ENCODE peak calls at places on chromosomes 16 and 17, in six cellular contexts. R is mesendoderm, A is SK-N-SH, Y is GM23248, B is Karpas-422, N is PC-3. F is an unnamed sample.

GRCh38 chr16:17850626-17851265 is 380.0 kb upstream of the XYLT1 start:
- DNase-seq in R (peak; percentile 63), A (peak; percentile 26), Y (no peak), B (no peak), N (no peak), F (no peak)

GRCh38 chr17:17358060-17358751 is 55.0 kb downstream of the NT5M start:
- DNase-seq in R (no peak), A (no peak), Y (no peak), B (no peak), N (no peak), F (no peak)

GRCh38 chr17:40304464-40304863 is 4.5 kb upstream of the RARA start:
- DNase-seq in R (peak; percentile 69), A (no peak), Y (peak; percentile 95), B (no peak), N (no peak), F (peak; percentile 77)

GRCh38 chr17:80428363-80428762 is 13.4 kb downstream of the ENDOV start:
- DNase-seq in R (no peak), A (peak; percentile 41), Y (no peak), B (no peak), N (no peak), F (no peak)

GRCh38 chr17:41967141-41967920 is 736 bp downstream of the CNP start:
- DNase-seq in R (peak; percentile 36), A (peak; percentile 48), Y (peak; percentile 58), B (no peak), N (peak; percentile 26), F (peak; percentile 17)

GRCh38 chr17:41775394-41776226 is 10.9 kb downstream of the JUP start:
- DNase-seq in R (peak; percentile 38), A (no peak), Y (no peak), B (no peak), N (no peak), F (no peak)

GRCh38 chr16:3010510-3010909 is 2.2 kb upstream of the CLDN9 start:
- DNase-seq in R (no peak), A (no peak), Y (no peak), B (no peak), N (no peak), F (no peak)

GRCh38 chr17:63275968-63276349 is 170.1 kb downstream of the CYB561 start:
- DNase-seq in R (no peak), A (no peak), Y (peak; percentile 60), B (no peak), N (no peak), F (no peak)

GRCh38 chr16:71622088-71622487 is 3.9 kb upstream of the MARVELD3 start:
- DNase-seq in R (no peak), A (no peak), Y (no peak), B (no peak), N (no peak), F (no peak)

GRCh38 chr17:48259710-48260291 is 152.2 kb downstream of the SNX11 start:
- DNase-seq in R (peak; percentile 87), A (no peak), Y (peak; percentile 58), B (no peak), N (peak; percentile 87), F (peak; percentile 16)

GRCh38 chr17:82943339-82943738 is 103.5 kb upstream of the ZNF750 start:
- DNase-seq in R (no peak), A (no peak), Y (no peak), B (no peak), N (no peak), F (no peak)

GRCh38 chr17:19017401-19017800 is 12.8 kb upstream of the FAM83G start:
- DNase-seq in R (no peak), A (no peak), Y (no peak), B (no peak), N (no peak), F (no peak)

GRCh38 chr17:81097134-81097942 is 62.4 kb downstream of the BAIAP2 start:
- DNase-seq in R (peak; percentile 77), A (peak; percentile 87), Y (peak; percentile 94), B (peak; percentile 53), N (peak; percentile 81), F (peak; percentile 82)

GRCh38 chr16:67848118-67848517 is 625 bp upstream of the CENPT start:
- DNase-seq in R (no peak), A (no peak), Y (no peak), B (peak; percentile 12), N (no peak), F (no peak)

GRCh38 chr17:74394977-74395376 is 27.7 kb downstream of the GPR142 start:
- DNase-seq in R (no peak), A (no peak), Y (no peak), B (no peak), N (peak; percentile 81), F (no peak)

GRCh38 chr17:46135126-46135812 is 58.0 kb downstream of the KANSL1 start:
- DNase-seq in R (no peak), A (no peak), Y (no peak), B (no peak), N (no peak), F (no peak)

GRCh38 chr17:19376799-19377198 is 1.5 kb upstream of the MAPK7 start:
- DNase-seq in R (no peak), A (no peak), Y (no peak), B (peak; percentile 53), N (peak; percentile 70), F (no peak)

GRCh38 chr17:3558603-3559269 is 1.1 kb upstream of the TRPV3 start:
- DNase-seq in R (no peak), A (no peak), Y (peak; percentile 43), B (peak; percentile 44), N (peak; percentile 74), F (peak; percentile 7)

GRCh38 chr16:1863681-1864460 is 8.1 kb downstream of the MEIOB start:
- DNase-seq in R (peak; percentile 13), A (peak; percentile 44), Y (peak; percentile 46), B (peak; percentile 78), N (peak; percentile 43), F (peak; percentile 68)

GRCh38 chr17:40648326-40648968 is 829 bp upstream of the SMARCE1 start:
- DNase-seq in R (no peak), A (no peak), Y (peak; percentile 42), B (no peak), N (no peak), F (peak; percentile 24)

GRCh38 chr17:74972107-74972972 is at the start of gene HID1:
- DNase-seq in R (peak; percentile 74), A (peak; percentile 96), Y (peak; percentile 43), B (peak; percentile 59), N (peak; percentile 88), F (no peak)

GRCh38 chr16:66874079-66874775 is 6.1 kb upstream of the PDP2 start:
- DNase-seq in R (peak; percentile 15), A (no peak), Y (peak; percentile 61), B (no peak), N (peak; percentile 8), F (peak; percentile 64)

GRCh38 chr16:31052131-31052530 is 18.8 kb downstream of the STX4 start:
- DNase-seq in R (no peak), A (no peak), Y (peak; percentile 97), B (no peak), N (peak; percentile 91), F (peak; percentile 96)

GRCh38 chr17:36008998-36009665 is 7.8 kb upstream of the CCL15 start:
- DNase-seq in R (peak; percentile 9), A (peak; percentile 10), Y (peak; percentile 20), B (peak; percentile 82), N (peak; percentile 42), F (no peak)

GRCh38 chr16:85878875-85879274 is 20.1 kb upstream of the IRF8 start:
- DNase-seq in R (peak; percentile 60), A (no peak), Y (peak; percentile 77), B (no peak), N (peak; percentile 34), F (peak; percentile 69)

GRCh38 chr17:48961516-48962233 is 6.7 kb downstream of the GIP start:
- DNase-seq in R (peak; percentile 77), A (no peak), Y (peak; percentile 93), B (no peak), N (peak; percentile 64), F (peak; percentile 76)

GRCh38 chr17:48860034-48860433 is 29.2 kb downstream of the CALCOCO2 start:
- DNase-seq in R (no peak), A (no peak), Y (peak; percentile 15), B (no peak), N (no peak), F (no peak)

GRCh38 chr16:88856122-88856827 is 472 bp downstream of the GALNS start:
- DNase-seq in R (peak; percentile 29), A (no peak), Y (peak; percentile 24), B (no peak), N (no peak), F (no peak)

GRCh38 chr17:64998436-64999190 is 57.9 kb downstream of the GNA13 start:
- DNase-seq in R (no peak), A (no peak), Y (peak; percentile 29), B (peak; percentile 84), N (peak; percentile 42), F (no peak)

DNA sequence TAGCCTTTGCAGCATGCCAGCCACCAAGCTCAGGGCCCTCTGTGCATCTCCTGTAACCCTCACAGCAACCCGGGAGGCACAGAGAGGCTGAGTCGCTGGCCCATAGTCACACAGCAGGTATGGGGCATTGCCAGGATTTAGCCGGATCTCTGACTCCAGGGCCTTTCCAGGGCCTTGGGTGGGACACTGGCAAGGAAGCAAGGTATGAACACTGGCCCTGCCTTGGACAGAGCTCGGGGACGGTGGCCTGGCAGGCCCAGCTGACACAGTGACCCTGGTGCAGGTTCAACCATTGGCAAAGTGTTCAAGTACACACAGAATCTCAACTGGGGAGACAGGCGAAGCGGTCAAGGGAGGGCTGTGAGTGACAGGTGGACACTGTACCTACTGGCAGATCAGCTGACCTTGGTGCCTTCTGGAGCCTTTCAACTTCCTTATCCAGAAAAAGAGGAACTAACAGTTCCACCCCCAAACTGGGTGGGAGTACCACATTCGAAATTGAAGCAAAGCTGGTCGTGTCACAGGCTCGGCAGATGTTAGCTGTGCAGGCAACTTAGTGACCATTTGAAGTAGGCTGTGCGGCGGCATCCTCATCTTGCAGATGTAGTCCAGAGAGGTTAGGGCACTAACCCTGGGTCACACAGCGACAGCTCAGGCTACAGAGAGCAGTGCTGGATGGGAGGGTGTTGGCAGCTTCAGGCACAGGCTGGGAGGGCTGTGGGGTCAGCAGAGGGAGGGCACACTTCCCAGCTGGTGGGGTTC is 287.4 kb downstream of the SEC14L1 start:
- DNase-seq in R (no peak), A (no peak), Y (no peak), B (peak; percentile 54), N (no peak), F (no peak)
- H3K4me2 ChIP-seq in R (no peak overlapping the region), A (peak overlapping the region; percentile 65), Y (peak overlapping the region; percentile 60), B (no peak overlapping the region), N (peak overlapping the region; percentile 68), F (peak overlapping the region; percentile 65)

GRCh38 chr17:8359769-8360168 is 16.7 kb downstream of the KRABD2 start:
- DNase-seq in R (peak; percentile 33), A (no peak), Y (peak; percentile 95), B (no peak), N (peak; percentile 40), F (peak; percentile 91)
- H3K4me2 ChIP-seq in R (no peak overlapping the region), A (no peak overlapping the region), Y (peak overlapping the region; percentile 71), B (no peak overlapping the region), N (no peak overlapping the region), F (no peak overlapping the region)

GRCh38 chr17:32314636-32315035 is 27.3 kb downstream of the C17orf75 start:
- DNase-seq in R (no peak), A (no peak), Y (no peak), B (no peak), N (no peak), F (no peak)
- H3K4me2 ChIP-seq in R (no peak overlapping the region), A (no peak overlapping the region), Y (no peak overlapping the region), B (no peak overlapping the region), N (no peak overlapping the region), F (no peak overlapping the region)

GRCh38 chr16:23045025-23045424 is 104.2 kb downstream of the USP31 start:
- DNase-seq in R (no peak), A (no peak), Y (no peak), B (no peak), N (no peak), F (no peak)
- H3K4me2 ChIP-seq in R (no peak overlapping the region), A (no peak overlapping the region), Y (no peak overlapping the region), B (no peak overlapping the region), N (no peak overlapping the region), F (no peak overlapping the region)

F was measured in fibroblast of lung.